ENCODE peak calls at places on chromosomes 5 and 9, in five cellular contexts. One of them, this sample, is unnamed.

GRCh38 chr9:128921881-128922763 is 1.3 kb downstream of the PHYHD1 start:
- DNase-seq in iPS-NIHi11: peak; percentile 84
- DNase-seq in GM19239: no peak
- DNase-seq in stimulated activated CD4-positive, alpha-beta T cell treated with anti-CD3 and anti-CD28 coated beads, Interleukin-2, amount 100 ng/mL, for 48 hours: no peak
- DNase-seq in Ammon's horn: no peak
- DNase-seq in this sample: no peak

GRCh38 chr9:121962421-121962820 is 130.7 kb downstream of the TTLL11 start:
- DNase-seq in iPS-NIHi11: no peak
- DNase-seq in GM19239: no peak
- DNase-seq in stimulated activated CD4-positive, alpha-beta T cell treated with anti-CD3 and anti-CD28 coated beads, Interleukin-2, amount 100 ng/mL, for 48 hours: no peak
- DNase-seq in Ammon's horn: no peak
- DNase-seq in this sample: no peak

GRCh38 chr5:136082390-136083193 is 50.1 kb upstream of the SMAD5 start:
- DNase-seq in iPS-NIHi11: peak; percentile 72
- DNase-seq in GM19239: peak; percentile 34
- DNase-seq in stimulated activated CD4-positive, alpha-beta T cell treated with anti-CD3 and anti-CD28 coated beads, Interleukin-2, amount 100 ng/mL, for 48 hours: peak; percentile 67
- DNase-seq in Ammon's horn: peak; percentile 43
- DNase-seq in this sample: peak; percentile 3

GRCh38 chr5:14102666-14103065 is 40.5 kb upstream of the TRIO start:
- DNase-seq in iPS-NIHi11: no peak
- DNase-seq in GM19239: no peak
- DNase-seq in stimulated activated CD4-positive, alpha-beta T cell treated with anti-CD3 and anti-CD28 coated beads, Interleukin-2, amount 100 ng/mL, for 48 hours: no peak
- DNase-seq in Ammon's horn: no peak
- DNase-seq in this sample: no peak

GRCh38 chr5:173330151-173330855 is 2.1 kb upstream of the STC2 start:
- DNase-seq in iPS-NIHi11: no peak
- DNase-seq in GM19239: no peak
- DNase-seq in stimulated activated CD4-positive, alpha-beta T cell treated with anti-CD3 and anti-CD28 coated beads, Interleukin-2, amount 100 ng/mL, for 48 hours: no peak
- DNase-seq in Ammon's horn: no peak
- DNase-seq in this sample: no peak

GRCh38 chr5:156359452-156359851 is 32.5 kb downstream of the SGCD start:
- DNase-seq in iPS-NIHi11: no peak
- DNase-seq in GM19239: no peak
- DNase-seq in stimulated activated CD4-positive, alpha-beta T cell treated with anti-CD3 and anti-CD28 coated beads, Interleukin-2, amount 100 ng/mL, for 48 hours: no peak
- DNase-seq in Ammon's horn: no peak
- DNase-seq in this sample: no peak

GRCh38 chr5:58617236-58617635 is 34.4 kb downstream of the RAB3C start:
- DNase-seq in iPS-NIHi11: no peak
- DNase-seq in GM19239: no peak
- DNase-seq in stimulated activated CD4-positive, alpha-beta T cell treated with anti-CD3 and anti-CD28 coated beads, Interleukin-2, amount 100 ng/mL, for 48 hours: no peak
- DNase-seq in Ammon's horn: no peak
- DNase-seq in this sample: no peak

GRCh38 chr5:148805323-148806290 is 20.8 kb upstream of the ADRB2 start:
- DNase-seq in iPS-NIHi11: peak; percentile 17
- DNase-seq in GM19239: no peak
- DNase-seq in stimulated activated CD4-positive, alpha-beta T cell treated with anti-CD3 and anti-CD28 coated beads, Interleukin-2, amount 100 ng/mL, for 48 hours: no peak
- DNase-seq in Ammon's horn: peak; percentile 56
- DNase-seq in this sample: no peak

GRCh38 chr5:112921833-112922817 is at the start of gene REEP5:
- DNase-seq in iPS-NIHi11: peak; percentile 96
- DNase-seq in GM19239: peak; percentile 62
- DNase-seq in stimulated activated CD4-positive, alpha-beta T cell treated with anti-CD3 and anti-CD28 coated beads, Interleukin-2, amount 100 ng/mL, for 48 hours: peak; percentile 74
- DNase-seq in Ammon's horn: peak; percentile 92
- DNase-seq in this sample: no peak

GRCh38 chr9:133113928-133114351 is 7.1 kb downstream of the RALGDS start:
- DNase-seq in iPS-NIHi11: no peak
- DNase-seq in GM19239: no peak
- DNase-seq in stimulated activated CD4-positive, alpha-beta T cell treated with anti-CD3 and anti-CD28 coated beads, Interleukin-2, amount 100 ng/mL, for 48 hours: no peak
- DNase-seq in Ammon's horn: no peak
- DNase-seq in this sample: no peak

GRCh38 chr5:163564321-163564924 is 59.0 kb downstream of the MAT2B start:
- DNase-seq in iPS-NIHi11: peak; percentile 44
- DNase-seq in GM19239: peak; percentile 15
- DNase-seq in stimulated activated CD4-positive, alpha-beta T cell treated with anti-CD3 and anti-CD28 coated beads, Interleukin-2, amount 100 ng/mL, for 48 hours: peak; percentile 68
- DNase-seq in Ammon's horn: peak; percentile 80
- DNase-seq in this sample: peak; percentile 9

GRCh38 chr5:167245871-167246270 is 1045.6 kb upstream of the WWC1 start:
- DNase-seq in iPS-NIHi11: peak; percentile 27
- DNase-seq in GM19239: no peak
- DNase-seq in stimulated activated CD4-positive, alpha-beta T cell treated with anti-CD3 and anti-CD28 coated beads, Interleukin-2, amount 100 ng/mL, for 48 hours: no peak
- DNase-seq in Ammon's horn: no peak
- DNase-seq in this sample: no peak

GRCh38 chr9:129458663-129459549 is 162.0 kb downstream of the C9orf50 start:
- DNase-seq in iPS-NIHi11: no peak
- DNase-seq in GM19239: no peak
- DNase-seq in stimulated activated CD4-positive, alpha-beta T cell treated with anti-CD3 and anti-CD28 coated beads, Interleukin-2, amount 100 ng/mL, for 48 hours: no peak
- DNase-seq in Ammon's horn: peak; percentile 56
- DNase-seq in this sample: no peak

GRCh38 chr5:39459091-39459490 is 34.3 kb upstream of the DAB2 start:
- DNase-seq in iPS-NIHi11: no peak
- DNase-seq in GM19239: no peak
- DNase-seq in stimulated activated CD4-positive, alpha-beta T cell treated with anti-CD3 and anti-CD28 coated beads, Interleukin-2, amount 100 ng/mL, for 48 hours: no peak
- DNase-seq in Ammon's horn: no peak
- DNase-seq in this sample: no peak

GRCh38 chr9:124776952-124777645 is at the start of gene OLFML2A:
- DNase-seq in iPS-NIHi11: peak; percentile 78
- DNase-seq in GM19239: no peak
- DNase-seq in stimulated activated CD4-positive, alpha-beta T cell treated with anti-CD3 and anti-CD28 coated beads, Interleukin-2, amount 100 ng/mL, for 48 hours: peak; percentile 10
- DNase-seq in Ammon's horn: no peak
- DNase-seq in this sample: no peak

GRCh38 chr9:78918976-78919375 is 622.1 kb downstream of the PSAT1 start:
- DNase-seq in iPS-NIHi11: no peak
- DNase-seq in GM19239: no peak
- DNase-seq in stimulated activated CD4-positive, alpha-beta T cell treated with anti-CD3 and anti-CD28 coated beads, Interleukin-2, amount 100 ng/mL, for 48 hours: no peak
- DNase-seq in Ammon's horn: no peak
- DNase-seq in this sample: no peak

GRCh38 chr5:126172812-126173211 is 250.4 kb upstream of the GRAMD2B start:
- DNase-seq in iPS-NIHi11: no peak
- DNase-seq in GM19239: no peak
- DNase-seq in stimulated activated CD4-positive, alpha-beta T cell treated with anti-CD3 and anti-CD28 coated beads, Interleukin-2, amount 100 ng/mL, for 48 hours: no peak
- DNase-seq in Ammon's horn: no peak
- DNase-seq in this sample: no peak

GRCh38 chr9:12737871-12738270 is 36.9 kb upstream of the LURAP1L start:
- DNase-seq in iPS-NIHi11: no peak
- DNase-seq in GM19239: no peak
- DNase-seq in stimulated activated CD4-positive, alpha-beta T cell treated with anti-CD3 and anti-CD28 coated beads, Interleukin-2, amount 100 ng/mL, for 48 hours: no peak
- DNase-seq in Ammon's horn: no peak
- DNase-seq in this sample: no peak

GRCh38 chr5:93583525-93583798 is 440 bp downstream of the NR2F1 start:
- DNase-seq in iPS-NIHi11: no peak
- DNase-seq in GM19239: no peak
- DNase-seq in stimulated activated CD4-positive, alpha-beta T cell treated with anti-CD3 and anti-CD28 coated beads, Interleukin-2, amount 100 ng/mL, for 48 hours: no peak
- DNase-seq in Ammon's horn: no peak
- DNase-seq in this sample: no peak

GRCh38 chr9:34332370-34332964 is 3.1 kb downstream of the NUDT2 start:
- DNase-seq in iPS-NIHi11: no peak
- DNase-seq in GM19239: no peak
- DNase-seq in stimulated activated CD4-positive, alpha-beta T cell treated with anti-CD3 and anti-CD28 coated beads, Interleukin-2, amount 100 ng/mL, for 48 hours: no peak
- DNase-seq in Ammon's horn: peak; percentile 87
- DNase-seq in this sample: no peak

GRCh38 chr5:51226420-51226735 is 156.9 kb upstream of the ISL1 start:
- DNase-seq in iPS-NIHi11: peak; percentile 75
- DNase-seq in GM19239: no peak
- DNase-seq in stimulated activated CD4-positive, alpha-beta T cell treated with anti-CD3 and anti-CD28 coated beads, Interleukin-2, amount 100 ng/mL, for 48 hours: no peak
- DNase-seq in Ammon's horn: no peak
- DNase-seq in this sample: no peak